ENCODE peak calls at places on chromosomes 5 and 9, in six cellular contexts. A is cardiac fibroblast, Z is WERI-Rb-1, I is uterus, O is H1, F is osteoblast. B is an unnamed sample.

GRCh38 chr9:91905958-91906585 is 44.0 kb downstream of the ROR2 start:
- DNase-seq in F (no peak), I (no peak), Z (no peak), O (no peak), A (no peak), B (no peak)

GRCh38 chr5:95042040-95042439 is 242.9 kb downstream of the MCTP1 start:
- DNase-seq in I (no peak), F (no peak), A (no peak), Z (no peak), O (no peak), B (no peak)

GRCh38 chr5:75964008-75964407 is 119.2 kb upstream of the SV2C start:
- DNase-seq in O (no peak), F (no peak), Z (no peak), I (no peak), A (no peak), B (no peak)

GRCh38 chr9:85745203-85745602 is 3.4 kb upstream of the AGTPBP1 start:
- DNase-seq in A (no peak), Z (no peak), F (no peak), I (no peak), O (no peak), B (no peak)

GRCh38 chr9:74570879-74571512 is 73.9 kb downstream of the RORB start:
- DNase-seq in I (no peak), F (peak; percentile 57), O (no peak), Z (peak; percentile 39), A (peak; percentile 48), B (no peak)

GRCh38 chr9:68898781-68899439 is 115.0 kb downstream of the PRKACG start:
- DNase-seq in O (no peak), I (no peak), A (no peak), F (no peak), Z (no peak), B (no peak)

GRCh38 chr5:129803403-129803802 is 55.5 kb downstream of the MINAR2 start:
- DNase-seq in F (no peak), A (no peak), I (no peak), Z (no peak), O (no peak), B (no peak)

GRCh38 chr9:38232895-38233294 is 159.6 kb upstream of the ALDH1B1 start:
- DNase-seq in A (no peak), I (no peak), F (no peak), O (no peak), Z (no peak), B (no peak)

GRCh38 chr5:119302916-119303897 is 52.6 kb upstream of the TNFAIP8 start:
- DNase-seq in O (no peak), I (no peak), A (peak; percentile 97), Z (no peak), F (peak; percentile 94), B (no peak)

GRCh38 chr5:101678494-101679193 is 617.4 kb downstream of the SLCO4C1 start:
- DNase-seq in A (peak; percentile 62), F (peak; percentile 9), O (peak; percentile 47), Z (peak; percentile 78), I (peak; percentile 16), B (peak; percentile 70)

GRCh38 chr9:80867731-80868130 is 821.6 kb downstream of the TLE1 start:
- DNase-seq in I (no peak), A (peak; percentile 84), Z (no peak), O (no peak), F (no peak), B (no peak)

GRCh38 chr5:164312801-164313200 is 807.4 kb downstream of the MAT2B start:
- DNase-seq in F (no peak), O (no peak), A (no peak), Z (no peak), I (no peak), B (no peak)

GRCh38 chr5:151022511-151023018 is 2.2 kb downstream of the GPX3 start:
- DNase-seq in A (peak; percentile 94), F (peak; percentile 92), I (no peak), O (no peak), Z (no peak), B (no peak)

GRCh38 chr5:167763772-167764171 is 527.7 kb upstream of the WWC1 start:
- DNase-seq in F (no peak), Z (no peak), I (no peak), A (peak; percentile 63), O (no peak), B (no peak)

GRCh38 chr5:67395790-67396418 is 199.3 kb upstream of the CD180 start:
- DNase-seq in O (no peak), Z (no peak), A (peak; percentile 20), F (no peak), I (no peak), B (no peak)

GRCh38 chr9:18536554-18536953 is 62.6 kb downstream of the ADAMTSL1 start:
- DNase-seq in I (no peak), O (no peak), Z (no peak), A (no peak), F (no peak), B (no peak)

GRCh38 chr9:133460405-133461175 is 812 bp downstream of the CACFD1 start:
- DNase-seq in Z (peak; percentile 70), O (no peak), I (no peak), A (no peak), F (peak; percentile 92), B (peak; percentile 45)

GRCh38 chr5:157819502-157820125 is 39.3 kb downstream of the CLINT1 start:
- DNase-seq in I (no peak), A (no peak), F (no peak), Z (no peak), O (no peak), B (no peak)

GRCh38 chr5:157548513-157549282 is 26.9 kb downstream of the ADAM19 start:
- DNase-seq in I (no peak), O (no peak), F (peak; percentile 80), Z (no peak), A (peak; percentile 93), B (no peak)

GRCh38 chr5:52043543-52043942 is 660.3 kb downstream of the ISL1 start:
- DNase-seq in F (no peak), I (no peak), Z (no peak), O (no peak), A (no peak), B (no peak)

GRCh38 chr5:106488407-106488806 is 1182.3 kb downstream of the EFNA5 start:
- DNase-seq in O (no peak), A (no peak), F (no peak), I (no peak), Z (no peak), B (no peak)

GRCh38 chr5:177546262-177546741 is 8.1 kb downstream of the FAM193B start:
- DNase-seq in I (peak; percentile 75), O (peak; percentile 31), F (peak; percentile 88), Z (no peak), A (peak; percentile 99), B (no peak)

GRCh38 chr9:75995066-75995465 is 104.6 kb downstream of the PCSK5 start:
- DNase-seq in O (no peak), F (no peak), A (no peak), Z (no peak), I (no peak), B (no peak)

DNA sequence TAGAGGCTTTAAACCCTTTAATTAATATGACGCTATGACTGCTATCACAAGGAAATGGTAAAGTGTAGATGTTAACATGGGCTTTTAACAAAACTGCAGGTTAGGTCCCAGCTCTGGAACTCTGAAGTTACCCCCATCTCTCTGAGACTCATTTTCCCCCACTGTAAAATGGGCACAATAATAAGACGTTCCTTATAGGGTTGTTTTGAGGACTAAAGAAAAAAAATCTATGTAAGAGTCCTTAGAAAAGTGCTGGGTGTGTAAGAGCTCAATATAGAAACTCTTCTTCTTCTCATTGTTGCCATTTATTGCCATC is 45.8 kb upstream of the STK32A start:
- DNase-seq in F (no peak), A (no peak), I (no peak), Z (no peak), O (no peak), B (no peak)
- TF ChIP-seq CTCF in F (no peak), A (no peak), I (no peak), Z (no peak), O (no peak), B (no peak)

GRCh38 chr5:171924493-171925122 is 81.8 kb downstream of the FBXW11 start:
- DNase-seq in F (no peak), Z (no peak), O (no peak), I (no peak), A (no peak), B (no peak)

GRCh38 chr5:171926311-171926710 is 80.1 kb downstream of the FBXW11 start:
- DNase-seq in Z (no peak), A (no peak), I (no peak), F (no peak), O (no peak), B (no peak)

GRCh38 chr5:171931163-171931562 is 75.3 kb downstream of the FBXW11 start:
- DNase-seq in A (no peak), F (no peak), O (no peak), Z (no peak), I (no peak), B (no peak)

GRCh38 chr5:171927345-171927941 is 79.0 kb downstream of the FBXW11 start:
- DNase-seq in A (peak; percentile 30), Z (no peak), F (no peak), O (no peak), I (no peak), B (no peak)
- TF ChIP-seq CTCF in A (peak; percentile 52), Z (peak; percentile 18), F (peak; percentile 59), O (no peak), I (no peak), B (peak; percentile 61)

DNA sequence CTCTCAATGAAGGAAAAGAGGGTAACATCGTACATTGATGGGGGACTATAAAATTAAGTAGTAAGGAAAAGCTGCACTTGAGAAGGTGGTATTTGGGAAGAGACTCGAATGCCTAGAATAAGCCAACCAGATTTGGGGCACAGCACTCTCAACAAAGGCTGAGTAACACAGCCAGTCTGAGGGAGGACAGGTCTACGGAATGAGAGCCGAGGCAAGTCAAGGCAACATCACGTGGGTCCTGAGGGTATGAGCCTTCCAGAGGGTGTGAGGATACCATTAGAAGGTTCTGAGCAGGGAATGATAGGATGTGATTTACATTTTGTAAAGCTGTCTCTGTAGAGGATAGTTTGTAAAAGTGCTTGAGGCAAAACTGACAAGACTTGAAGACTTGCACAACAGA is 434.1 kb downstream of the RAB3C start:
- DNase-seq in Z (no peak), O (no peak), F (no peak), I (no peak), A (no peak), B (no peak)
- TF ChIP-seq CTCF in Z (no peak), O (no peak), F (no peak), I (no peak), A (no peak), B (no peak)

DNA sequence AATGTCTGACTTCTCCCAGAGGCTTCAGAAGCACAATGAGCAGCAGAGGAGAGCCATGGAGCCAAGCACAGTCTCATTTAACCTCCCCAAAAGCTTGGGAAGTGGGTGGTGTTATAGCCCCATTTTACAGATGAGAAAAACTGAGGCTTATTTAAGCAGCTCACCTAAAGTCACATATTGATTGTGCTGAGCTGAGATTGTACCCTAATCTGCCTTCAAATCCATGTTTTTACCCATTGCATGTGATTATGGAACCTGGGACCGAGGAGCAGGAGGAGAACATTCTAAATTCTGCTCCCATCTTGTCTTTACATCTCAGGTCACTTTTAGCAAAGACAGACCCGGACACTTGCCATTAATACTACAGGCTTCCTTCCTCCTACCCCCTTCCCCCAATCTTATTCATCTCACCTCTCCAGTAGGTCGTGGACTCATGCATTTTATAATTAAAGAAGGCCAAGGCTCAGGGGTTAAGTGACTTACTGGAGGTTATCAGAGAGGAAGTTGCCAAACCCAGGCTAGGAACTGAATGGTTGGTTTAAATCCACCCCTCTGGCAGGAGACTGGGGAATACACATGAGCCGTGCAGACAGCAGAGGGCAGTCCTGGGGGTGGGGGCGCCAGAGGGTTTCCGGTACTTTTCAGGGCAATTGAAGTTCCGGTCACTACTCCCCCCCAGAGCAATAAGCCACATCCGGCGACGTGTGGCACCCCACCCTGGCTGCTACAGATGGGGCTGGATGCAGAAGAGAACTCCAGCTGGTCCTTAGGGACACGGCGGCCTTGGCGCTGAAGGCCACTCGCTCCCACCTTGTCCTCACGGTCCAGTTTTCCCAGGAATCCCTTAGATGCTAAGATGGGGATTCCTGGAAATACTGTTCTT is 51.0 kb upstream of the IL17B start:
- DNase-seq in Z (peak; percentile 49), O (no peak), F (peak; percentile 79), I (peak; percentile 70), A (peak; percentile 71), B (no peak)
- TF ChIP-seq CTCF in Z (peak; percentile 35), O (peak; percentile 84), F (no peak), I (peak; percentile 1), A (peak; percentile 26), B (no peak)

B was measured in progenitor cell of endocrine pancreas.